ENCODE peak calls at places on chromosomes 5 and 9, in seven cellular contexts. S is stomach; O is heart right ventricle; N is A549; R is heart left ventricle; F is cardiac muscle cell; T is CD8-positive, alpha-beta T cell. A is an unnamed sample. For H3K4me1, the result is how much of the 10 kb centered on the place peaks cover.

GRCh38 chr5:115775999-115776398 is 40.5 kb downstream of the CDO1 start:
- DNase-seq in R (no peak), N (no peak), F (no peak), T (no peak), S (no peak), O (no peak), A (no peak)

GRCh38 chr9:98637381-98637780 is 71.4 kb downstream of the GABBR2 start:
- DNase-seq in S (no peak), O (no peak), N (no peak), F (no peak), R (no peak), T (no peak), A (no peak)

GRCh38 chr5:135490245-135491037 is 38.3 kb upstream of the TIFAB start:
- DNase-seq in R (no peak), N (no peak), S (no peak), O (no peak), T (no peak), F (peak), A (no peak)

GRCh38 chr9:120393386-120394057 is 186.4 kb downstream of the CDK5RAP2 start:
- DNase-seq in R (no peak), O (no peak), F (no peak), S (no peak), N (no peak), T (no peak), A (no peak)

GRCh38 chr9:113746486-113746885 is 129.6 kb upstream of the ZNF618 start:
- DNase-seq in R (no peak), N (no peak), S (no peak), T (no peak), F (no peak), O (no peak), A (no peak)

GRCh38 chr9:114119242-114120191 is 20.4 kb upstream of the KIF12 start:
- DNase-seq in O (no peak), R (no peak), F (no peak), T (no peak), S (no peak), N (no peak), A (no peak)

GRCh38 chr5:68365894-68366293 is 150.3 kb downstream of the PIK3R1 start:
- DNase-seq in R (no peak), N (no peak), T (no peak), O (no peak), F (no peak), S (no peak), A (no peak)

GRCh38 chr9:5870691-5871090 is 20.0 kb upstream of the MLANA start:
- DNase-seq in S (peak), T (no peak), N (no peak), F (no peak), R (no peak), O (no peak), A (peak)

GRCh38 chr5:88785396-88786216 is 97.4 kb downstream of the MEF2C start:
- DNase-seq in O (peak), T (no peak), F (peak), N (peak), S (no peak), R (peak), A (no peak)

GRCh38 chr5:172939561-172939960 is 19.7 kb upstream of the RPL26L1 start:
- DNase-seq in O (no peak), T (no peak), R (no peak), F (peak), N (no peak), S (no peak), A (no peak)

GRCh38 chr9:129697956-129698757 is 32.7 kb downstream of the PRRX2 start:
- DNase-seq in R (peak), N (no peak), T (no peak), O (peak), F (no peak), S (no peak), A (peak)
- H3K4me1 ChIP-seq in R (under half), N (under half), T (under half), O (under half), F (under half), S (under half), A (under half)

DNA sequence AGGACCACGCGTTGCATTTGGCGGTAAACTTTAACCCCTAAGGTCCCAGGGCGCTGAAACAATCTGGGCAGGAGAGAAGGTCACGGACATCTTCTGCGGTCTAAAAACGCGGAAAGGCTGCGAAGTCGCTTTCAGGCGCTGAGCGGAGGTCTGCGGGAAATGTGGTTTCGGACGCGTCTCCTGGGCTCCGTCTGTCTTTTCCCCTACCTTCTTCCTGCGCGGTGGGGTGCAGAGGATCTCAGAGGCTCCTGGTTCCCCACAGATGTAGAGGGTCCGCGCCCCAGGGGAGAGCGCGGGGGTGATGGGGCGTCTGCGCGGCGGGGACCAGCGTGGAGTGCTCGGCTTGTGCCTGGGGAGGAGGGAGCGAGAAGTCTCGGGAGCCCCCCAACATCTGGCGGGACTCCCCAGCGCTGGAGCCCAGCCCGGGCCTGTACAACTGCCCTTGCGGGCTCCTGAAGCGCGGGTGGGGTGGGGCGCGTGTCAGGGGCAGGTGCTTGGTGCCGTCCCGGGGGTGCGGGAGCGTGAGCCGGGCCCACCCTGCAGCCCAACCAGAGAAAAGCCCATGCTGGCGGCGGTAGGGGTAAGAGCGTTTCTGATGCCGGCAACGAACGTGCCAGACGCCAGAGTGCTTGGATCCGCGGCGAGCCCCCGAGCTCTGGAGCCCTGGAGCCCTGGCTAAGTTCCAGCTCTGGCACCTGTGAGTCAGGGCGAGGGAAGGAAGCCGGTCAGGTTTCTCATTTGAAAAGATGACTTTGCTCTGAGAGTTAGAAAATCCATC is 58.2 kb downstream of the ZNF510 start:
- DNase-seq in R (no peak), N (no peak), F (no peak), S (peak), O (no peak), T (no peak), A (no peak)
- TF ChIP-seq CTCF in R (no peak), N (no peak), F (no peak), S (no peak), O (no peak), T (no peak), A (no peak)

DNA sequence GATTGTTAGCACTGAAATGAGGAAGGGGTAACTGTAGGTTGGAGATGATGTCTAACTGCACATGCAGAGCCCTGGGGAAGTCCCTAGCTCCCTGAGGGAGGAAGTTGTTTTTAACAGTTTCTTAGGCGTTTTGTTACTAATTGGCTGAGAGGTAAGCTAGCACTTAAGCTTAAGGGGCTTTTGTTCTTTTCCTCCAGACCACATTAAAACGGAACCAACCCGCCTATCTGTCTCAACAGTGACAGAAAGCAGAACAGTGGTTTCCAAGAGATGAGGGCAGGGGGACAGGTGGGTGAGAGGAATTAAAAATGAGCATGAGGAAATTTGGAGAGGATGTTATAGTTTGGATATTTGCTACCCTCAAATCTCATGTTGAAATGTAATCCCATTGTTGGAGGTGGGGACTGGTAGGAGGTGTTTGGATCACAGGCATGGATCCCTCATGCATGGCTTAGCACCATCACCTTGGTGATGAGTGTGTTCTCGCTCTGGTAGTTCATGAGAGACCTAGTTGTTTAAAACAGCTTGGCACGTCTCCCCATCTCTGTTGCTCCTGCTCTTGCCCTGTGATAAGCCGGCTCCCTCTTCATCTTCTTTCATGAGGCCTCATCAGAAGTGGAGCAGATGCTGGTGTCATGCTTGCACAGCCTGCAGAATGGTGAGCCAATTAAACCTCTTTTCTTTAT is 38.9 kb downstream of the LYRM7 start:
- DNase-seq in R (no peak), F (no peak), S (no peak), N (no peak), O (no peak), T (peak), A (no peak)
- H3K4me3 ChIP-seq in R (no peak), F (no peak), S (no peak), N (no peak), O (no peak), T (peak), A (no peak)

GRCh38 chr5:59174248-59174844 is 591.5 kb downstream of the RAB3C start:
- DNase-seq in R (no peak), T (no peak), O (peak), N (peak), S (no peak), F (peak), A (no peak)

GRCh38 chr5:59177644-59178043 is 594.8 kb downstream of the RAB3C start:
- DNase-seq in N (no peak), O (no peak), S (no peak), F (no peak), T (no peak), R (no peak), A (no peak)

GRCh38 chr5:59169768-59170150 is 586.9 kb downstream of the RAB3C start:
- DNase-seq in T (no peak), N (no peak), S (no peak), R (no peak), O (no peak), F (no peak), A (no peak)

GRCh38 chr5:59171131-59171530 is 588.3 kb downstream of the RAB3C start:
- DNase-seq in F (no peak), N (no peak), S (no peak), O (no peak), T (no peak), R (no peak), A (no peak)

GRCh38 chr5:59173568-59173967 is 590.7 kb downstream of the RAB3C start:
- DNase-seq in F (no peak), N (peak), T (no peak), O (no peak), R (no peak), S (no peak), A (no peak)
- H3K4me1 ChIP-seq in F (under half), N (half or more), T (under half), O (under half), R (under half), S (under half), A (under half)

GRCh38 chr9:80509358-80509757 is 937.6 kb downstream of the TLE4 start:
- DNase-seq in N (no peak), O (no peak), T (no peak), R (no peak), S (no peak), F (no peak), A (no peak)
- TF ChIP-seq CTCF in N (no peak), O (no peak), T (no peak), R (no peak), S (no peak), F (peak), A (no peak)